ENCODE peak calls at places on chromosomes 13 and 19, in five cellular contexts. One of them, this sample, is unnamed.

GRCh38 chr13:28719656-28720055 is 886 bp upstream of the SLC46A3 start:
- DNase-seq in upper lobe of left lung: no peak
- DNase-seq in brain microvascular endothelial cell: peak
- DNase-seq in uterus: no peak
- DNase-seq in body of pancreas: no peak
- DNase-seq in this sample: no peak

GRCh38 chr13:100652510-100652909 is 22.1 kb downstream of the TMTC4 start:
- DNase-seq in brain microvascular endothelial cell: no peak
- DNase-seq in upper lobe of left lung: no peak
- DNase-seq in body of pancreas: no peak
- DNase-seq in uterus: no peak
- DNase-seq in this sample: no peak

GRCh38 chr13:76349700-76350099 is 536.5 kb downstream of the KCTD12 start:
- DNase-seq in brain microvascular endothelial cell: peak
- DNase-seq in uterus: no peak
- DNase-seq in upper lobe of left lung: no peak
- DNase-seq in body of pancreas: no peak
- DNase-seq in this sample: no peak

GRCh38 chr19:47176627-47177090 is 46.0 kb downstream of the SAE1 start:
- DNase-seq in upper lobe of left lung: no peak
- DNase-seq in body of pancreas: no peak
- DNase-seq in uterus: peak
- DNase-seq in brain microvascular endothelial cell: peak
- DNase-seq in this sample: no peak

GRCh38 chr19:44684892-44685847 is 13.8 kb upstream of the CEACAM16 start:
- DNase-seq in upper lobe of left lung: peak
- DNase-seq in uterus: peak
- DNase-seq in body of pancreas: no peak
- DNase-seq in brain microvascular endothelial cell: peak
- DNase-seq in this sample: no peak

GRCh38 chr13:94192576-94192975 is 286.9 kb downstream of the DCT start:
- DNase-seq in body of pancreas: peak
- DNase-seq in upper lobe of left lung: no peak
- DNase-seq in uterus: no peak
- DNase-seq in brain microvascular endothelial cell: peak
- DNase-seq in this sample: no peak

GRCh38 chr19:8615813-8616596 is 5.5 kb upstream of the ADAMTS10 start:
- DNase-seq in body of pancreas: peak
- DNase-seq in upper lobe of left lung: no peak
- DNase-seq in brain microvascular endothelial cell: peak
- DNase-seq in uterus: peak
- DNase-seq in this sample: peak

GRCh38 chr13:31119966-31120733 is 41.6 kb downstream of the HSPH1 start:
- DNase-seq in brain microvascular endothelial cell: no peak
- DNase-seq in uterus: no peak
- DNase-seq in body of pancreas: no peak
- DNase-seq in upper lobe of left lung: no peak
- DNase-seq in this sample: no peak

GRCh38 chr19:43353606-43354304 is at the start of gene CD177:
- DNase-seq in uterus: no peak
- DNase-seq in brain microvascular endothelial cell: no peak
- DNase-seq in upper lobe of left lung: peak
- DNase-seq in body of pancreas: no peak
- DNase-seq in this sample: no peak

GRCh38 chr13:84896128-84896527 is 903.1 kb downstream of the SLITRK6 start:
- DNase-seq in brain microvascular endothelial cell: peak
- DNase-seq in body of pancreas: peak
- DNase-seq in upper lobe of left lung: peak
- DNase-seq in uterus: no peak
- DNase-seq in this sample: no peak

GRCh38 chr13:41139296-41139966 is 6.8 kb upstream of the KBTBD6 start:
- DNase-seq in upper lobe of left lung: no peak
- DNase-seq in uterus: no peak
- DNase-seq in body of pancreas: no peak
- DNase-seq in brain microvascular endothelial cell: no peak
- DNase-seq in this sample: no peak

GRCh38 chr13:19597523-19597922 is 35.9 kb upstream of the MPHOSPH8 start:
- DNase-seq in upper lobe of left lung: no peak
- DNase-seq in body of pancreas: no peak
- DNase-seq in uterus: no peak
- DNase-seq in brain microvascular endothelial cell: peak
- DNase-seq in this sample: no peak

GRCh38 chr13:75359266-75359665 is 122.7 kb downstream of the TBC1D4 start:
- DNase-seq in brain microvascular endothelial cell: peak
- DNase-seq in uterus: no peak
- DNase-seq in upper lobe of left lung: no peak
- DNase-seq in body of pancreas: no peak
- DNase-seq in this sample: no peak

GRCh38 chr19:40443930-40444180 is 280 bp downstream of the SERTAD3 start:
- DNase-seq in brain microvascular endothelial cell: no peak
- DNase-seq in uterus: no peak
- DNase-seq in body of pancreas: no peak
- DNase-seq in upper lobe of left lung: no peak
- DNase-seq in this sample: no peak

GRCh38 chr19:39645800-39646411 is 9.8 kb upstream of the LGALS16 start:
- DNase-seq in body of pancreas: no peak
- DNase-seq in brain microvascular endothelial cell: peak
- DNase-seq in uterus: no peak
- DNase-seq in upper lobe of left lung: no peak
- DNase-seq in this sample: no peak

GRCh38 chr13:24672141-24673132 is 7.8 kb upstream of the ATP12A start:
- DNase-seq in body of pancreas: no peak
- DNase-seq in uterus: no peak
- DNase-seq in brain microvascular endothelial cell: no peak
- DNase-seq in upper lobe of left lung: no peak
- DNase-seq in this sample: no peak

GRCh38 chr13:71368301-71368700 is 498.7 kb downstream of the DACH1 start:
- DNase-seq in brain microvascular endothelial cell: no peak
- DNase-seq in uterus: no peak
- DNase-seq in upper lobe of left lung: no peak
- DNase-seq in body of pancreas: no peak
- DNase-seq in this sample: no peak

GRCh38 chr19:10863107-10863700 is 8.1 kb upstream of the CARM1 start:
- DNase-seq in upper lobe of left lung: no peak
- DNase-seq in uterus: peak
- DNase-seq in body of pancreas: peak
- DNase-seq in brain microvascular endothelial cell: peak
- DNase-seq in this sample: peak

GRCh38 chr13:35256459-35257148 is 219.9 kb downstream of the MAB21L1 start:
- DNase-seq in uterus: no peak
- DNase-seq in body of pancreas: no peak
- DNase-seq in brain microvascular endothelial cell: no peak
- DNase-seq in upper lobe of left lung: peak
- DNase-seq in this sample: peak

GRCh38 chr13:45821861-45822260 is 29.7 kb downstream of the SIAH3 start:
- DNase-seq in brain microvascular endothelial cell: no peak
- DNase-seq in upper lobe of left lung: no peak
- DNase-seq in body of pancreas: no peak
- DNase-seq in uterus: no peak
- DNase-seq in this sample: no peak

GRCh38 chr19:10603873-10604459 is 16.9 kb upstream of the AP1M2 start:
- DNase-seq in brain microvascular endothelial cell: peak
- DNase-seq in upper lobe of left lung: no peak
- DNase-seq in uterus: no peak
- DNase-seq in body of pancreas: no peak
- DNase-seq in this sample: no peak

GRCh38 chr19:5154129-5154798 is 185.4 kb downstream of the KDM4B start:
- DNase-seq in body of pancreas: peak
- DNase-seq in upper lobe of left lung: peak
- DNase-seq in brain microvascular endothelial cell: no peak
- DNase-seq in uterus: peak
- DNase-seq in this sample: no peak

GRCh38 chr13:59880468-59880867 is 283.3 kb downstream of the DIAPH3 start:
- DNase-seq in uterus: no peak
- DNase-seq in brain microvascular endothelial cell: no peak
- DNase-seq in body of pancreas: no peak
- DNase-seq in upper lobe of left lung: no peak
- DNase-seq in this sample: no peak

GRCh38 chr13:112067121-112067741 is at the start of gene SOX1:
- DNase-seq in brain microvascular endothelial cell: no peak
- DNase-seq in body of pancreas: no peak
- DNase-seq in uterus: no peak
- DNase-seq in upper lobe of left lung: peak
- DNase-seq in this sample: no peak

GRCh38 chr19:46254776-46255175 is 25.2 kb downstream of the IGFL1 start:
- DNase-seq in uterus: no peak
- DNase-seq in body of pancreas: no peak
- DNase-seq in brain microvascular endothelial cell: no peak
- DNase-seq in upper lobe of left lung: no peak
- DNase-seq in this sample: no peak

GRCh38 chr13:96450635-96451034 is 360.7 kb downstream of the HS6ST3 start:
- DNase-seq in brain microvascular endothelial cell: no peak
- DNase-seq in uterus: no peak
- DNase-seq in upper lobe of left lung: no peak
- DNase-seq in body of pancreas: no peak
- DNase-seq in this sample: no peak

GRCh38 chr13:90443268-90443667 is 904.2 kb upstream of the MIR17HG start:
- DNase-seq in upper lobe of left lung: no peak
- DNase-seq in brain microvascular endothelial cell: no peak
- DNase-seq in body of pancreas: no peak
- DNase-seq in uterus: no peak
- DNase-seq in this sample: no peak

GRCh38 chr19:38869836-38870607 is 8.1 kb downstream of the RINL start:
- DNase-seq in uterus: peak
- DNase-seq in body of pancreas: peak
- DNase-seq in brain microvascular endothelial cell: peak
- DNase-seq in upper lobe of left lung: peak
- DNase-seq in this sample: peak

GRCh38 chr19:53333466-53334449 is at the start of gene ZNF845:
- DNase-seq in body of pancreas: peak
- DNase-seq in brain microvascular endothelial cell: peak
- DNase-seq in uterus: peak
- DNase-seq in upper lobe of left lung: peak
- DNase-seq in this sample: peak

GRCh38 chr13:23688336-23688735 is 118.1 kb downstream of the TNFRSF19 start:
- DNase-seq in uterus: no peak
- DNase-seq in upper lobe of left lung: no peak
- DNase-seq in body of pancreas: no peak
- DNase-seq in brain microvascular endothelial cell: no peak
- DNase-seq in this sample: no peak

GRCh38 chr19:11242864-11243797 is 3.7 kb downstream of the ANGPTL8 start:
- DNase-seq in brain microvascular endothelial cell: peak
- DNase-seq in uterus: peak
- DNase-seq in upper lobe of left lung: peak
- DNase-seq in body of pancreas: peak
- DNase-seq in this sample: peak

GRCh38 chr19:5282926-5283325 is 57.7 kb downstream of the PTPRS start:
- DNase-seq in body of pancreas: no peak
- DNase-seq in uterus: no peak
- DNase-seq in upper lobe of left lung: peak
- DNase-seq in brain microvascular endothelial cell: no peak
- DNase-seq in this sample: peak

GRCh38 chr13:77619655-77620054 is 77.8 kb upstream of the SLAIN1 start:
- DNase-seq in body of pancreas: no peak
- DNase-seq in uterus: no peak
- DNase-seq in brain microvascular endothelial cell: no peak
- DNase-seq in upper lobe of left lung: no peak
- DNase-seq in this sample: no peak

GRCh38 chr19:29812881-29813275 is 1.1 kb downstream of the CCNE1 start:
- DNase-seq in uterus: no peak
- DNase-seq in brain microvascular endothelial cell: no peak
- DNase-seq in upper lobe of left lung: no peak
- DNase-seq in body of pancreas: peak
- DNase-seq in this sample: peak
- H3K4me3 ChIP-seq in uterus: no peak
- H3K4me3 ChIP-seq in brain microvascular endothelial cell: peak
- H3K4me3 ChIP-seq in upper lobe of left lung: peak
- H3K4me3 ChIP-seq in body of pancreas: no peak
- H3K4me3 ChIP-seq in this sample: peak

GRCh38 chr19:36111200-36111539 is 227 bp downstream of the OVOL3 start:
- DNase-seq in upper lobe of left lung: no peak
- DNase-seq in body of pancreas: no peak
- DNase-seq in brain microvascular endothelial cell: no peak
- DNase-seq in uterus: no peak
- DNase-seq in this sample: no peak

GRCh38 chr19:36112678-36113077 is 1.7 kb downstream of the OVOL3 start:
- DNase-seq in upper lobe of left lung: peak
- DNase-seq in uterus: no peak
- DNase-seq in body of pancreas: no peak
- DNase-seq in brain microvascular endothelial cell: no peak
- DNase-seq in this sample: no peak

GRCh38 chr19:36114763-36115452 is at the start of gene POLR2I:
- DNase-seq in body of pancreas: peak
- DNase-seq in upper lobe of left lung: peak
- DNase-seq in uterus: peak
- DNase-seq in brain microvascular endothelial cell: peak
- DNase-seq in this sample: peak

GRCh38 chr19:36113895-36114762 is 546 bp downstream of the POLR2I start:
- DNase-seq in uterus: no peak
- DNase-seq in upper lobe of left lung: no peak
- DNase-seq in brain microvascular endothelial cell: peak
- DNase-seq in body of pancreas: peak
- DNase-seq in this sample: no peak

DNA sequence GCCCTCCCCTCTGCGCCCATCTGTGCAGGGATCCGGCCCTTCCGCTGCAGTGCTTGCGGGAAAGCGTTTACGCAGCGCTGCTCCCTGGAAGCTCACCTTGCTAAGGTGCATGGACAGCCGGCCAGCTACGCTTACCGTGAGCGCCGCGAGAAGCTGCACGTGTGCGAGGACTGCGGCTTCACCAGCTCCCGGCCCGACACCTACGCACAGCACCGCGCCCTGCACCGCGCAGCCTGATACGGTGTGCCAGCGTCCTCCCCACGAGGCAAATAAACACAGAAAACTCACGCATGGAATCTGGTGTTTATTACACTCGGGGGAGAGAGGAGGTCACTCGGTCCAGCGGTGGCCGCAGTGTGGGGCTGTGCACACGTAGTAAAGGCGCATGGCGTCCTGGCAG is 1.2 kb downstream of the POLR2I start:
- DNase-seq in uterus: no peak
- DNase-seq in brain microvascular endothelial cell: no peak
- DNase-seq in upper lobe of left lung: peak
- DNase-seq in body of pancreas: no peak
- DNase-seq in this sample: no peak
- H3K4me3 ChIP-seq in uterus: peak
- H3K4me3 ChIP-seq in brain microvascular endothelial cell: peak
- H3K4me3 ChIP-seq in upper lobe of left lung: no peak
- H3K4me3 ChIP-seq in body of pancreas: no peak
- H3K4me3 ChIP-seq in this sample: peak

GRCh38 chr19:14595558-14595957 is 12.7 kb downstream of the CLEC17A start:
- DNase-seq in brain microvascular endothelial cell: no peak
- DNase-seq in body of pancreas: no peak
- DNase-seq in uterus: no peak
- DNase-seq in upper lobe of left lung: no peak
- DNase-seq in this sample: no peak
- H3K4me3 ChIP-seq in brain microvascular endothelial cell: no peak
- H3K4me3 ChIP-seq in body of pancreas: no peak
- H3K4me3 ChIP-seq in uterus: no peak
- H3K4me3 ChIP-seq in upper lobe of left lung: no peak
- H3K4me3 ChIP-seq in this sample: no peak

DNA sequence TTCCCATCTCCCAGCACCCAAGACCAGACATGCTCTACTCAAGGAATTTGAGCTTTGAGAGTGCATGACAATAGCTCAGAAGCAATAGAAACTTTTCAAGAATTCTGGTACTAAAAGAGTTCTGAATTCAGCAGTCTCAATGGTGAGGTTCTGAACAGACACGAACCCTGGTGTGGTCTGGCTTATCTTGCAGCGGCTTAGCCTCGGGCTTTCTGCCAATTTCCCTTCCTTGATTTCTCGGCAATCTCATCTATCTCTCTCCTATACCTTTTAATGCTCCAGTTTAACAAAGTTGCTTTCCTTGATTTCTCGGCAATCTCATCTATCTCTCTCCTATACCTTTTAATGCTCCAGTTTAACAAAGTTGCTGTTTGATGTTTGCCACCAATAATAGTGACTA is 174.6 kb downstream of the SPRY2 start:
- DNase-seq in body of pancreas: no peak
- DNase-seq in brain microvascular endothelial cell: peak
- DNase-seq in upper lobe of left lung: no peak
- DNase-seq in uterus: no peak
- DNase-seq in this sample: no peak
- H3K4me3 ChIP-seq in body of pancreas: no peak
- H3K4me3 ChIP-seq in brain microvascular endothelial cell: no peak
- H3K4me3 ChIP-seq in upper lobe of left lung: no peak
- H3K4me3 ChIP-seq in uterus: no peak
- H3K4me3 ChIP-seq in this sample: no peak

This sample was measured in psoas muscle.